ENCODE peak calls at places on chromosomes 4 and X, in six cellular contexts. One of them, this sample, is unnamed.

GRCh38 chrX:76228499-76228898 is 55.6 kb downstream of the PBDC1 start:
- DNase-seq in hepatocyte: no peak
- DNase-seq in brain microvascular endothelial cell: no peak
- DNase-seq in suprapubic skin: no peak
- DNase-seq in pancreas: no peak
- DNase-seq in A549: no peak
- DNase-seq in this sample: no peak

GRCh38 chr4:169024762-169025161 is 14.7 kb upstream of the CBR4 start:
- DNase-seq in suprapubic skin: no peak
- DNase-seq in brain microvascular endothelial cell: peak; percentile 35
- DNase-seq in hepatocyte: peak; percentile 37
- DNase-seq in A549: peak; percentile 21
- DNase-seq in pancreas: no peak
- DNase-seq in this sample: no peak

GRCh38 chrX:81259008-81259713 is 57.3 kb downstream of the SH3BGRL start:
- DNase-seq in brain microvascular endothelial cell: peak; percentile 18
- DNase-seq in hepatocyte: no peak
- DNase-seq in pancreas: no peak
- DNase-seq in suprapubic skin: no peak
- DNase-seq in A549: no peak
- DNase-seq in this sample: no peak

GRCh38 chr4:177441803-177442622 is at the start of gene AGA:
- DNase-seq in suprapubic skin: peak; percentile 98
- DNase-seq in pancreas: peak; percentile 98
- DNase-seq in hepatocyte: peak; percentile 98
- DNase-seq in A549: peak; percentile 85
- DNase-seq in brain microvascular endothelial cell: peak; percentile 91
- DNase-seq in this sample: peak; percentile 98

GRCh38 chr4:150886597-150886996 is 128.5 kb downstream of the LRBA start:
- DNase-seq in A549: no peak
- DNase-seq in suprapubic skin: no peak
- DNase-seq in pancreas: no peak
- DNase-seq in brain microvascular endothelial cell: no peak
- DNase-seq in hepatocyte: no peak
- DNase-seq in this sample: no peak

GRCh38 chr4:71251266-71251665 is 87.6 kb upstream of the SLC4A4 start:
- DNase-seq in A549: no peak
- DNase-seq in pancreas: no peak
- DNase-seq in brain microvascular endothelial cell: no peak
- DNase-seq in hepatocyte: no peak
- DNase-seq in suprapubic skin: no peak
- DNase-seq in this sample: no peak

GRCh38 chr4:25161599-25161960 is 1.3 kb upstream of the SEPSECS start:
- DNase-seq in pancreas: no peak
- DNase-seq in brain microvascular endothelial cell: no peak
- DNase-seq in hepatocyte: peak; percentile 30
- DNase-seq in suprapubic skin: no peak
- DNase-seq in A549: no peak
- DNase-seq in this sample: no peak

GRCh38 chr4:140309124-140309870 is 64.1 kb upstream of the SCOC start:
- DNase-seq in A549: no peak
- DNase-seq in pancreas: no peak
- DNase-seq in hepatocyte: no peak
- DNase-seq in suprapubic skin: no peak
- DNase-seq in brain microvascular endothelial cell: peak; percentile 42
- DNase-seq in this sample: no peak

GRCh38 chrX:82973641-82974040 is 534.4 kb upstream of the POU3F4 start:
- DNase-seq in brain microvascular endothelial cell: no peak
- DNase-seq in hepatocyte: no peak
- DNase-seq in suprapubic skin: no peak
- DNase-seq in pancreas: no peak
- DNase-seq in A549: no peak
- DNase-seq in this sample: no peak

GRCh38 chrX:15816886-15817285 is 26.6 kb downstream of the ZRSR2 start:
- DNase-seq in brain microvascular endothelial cell: no peak
- DNase-seq in A549: no peak
- DNase-seq in hepatocyte: no peak
- DNase-seq in suprapubic skin: no peak
- DNase-seq in pancreas: no peak
- DNase-seq in this sample: no peak

GRCh38 chrX:110558406-110558805 is 199.8 kb downstream of the RTL9 start:
- DNase-seq in hepatocyte: no peak
- DNase-seq in brain microvascular endothelial cell: no peak
- DNase-seq in suprapubic skin: no peak
- DNase-seq in pancreas: peak; percentile 45
- DNase-seq in A549: no peak
- DNase-seq in this sample: no peak

GRCh38 chrX:1941291-1941690 is 326.4 kb downstream of the ASMT start:
- DNase-seq in pancreas: no peak
- DNase-seq in brain microvascular endothelial cell: no peak
- DNase-seq in suprapubic skin: no peak
- DNase-seq in hepatocyte: no peak
- DNase-seq in A549: no peak
- DNase-seq in this sample: no peak

GRCh38 chr4:143207555-143207954 is 22.8 kb downstream of the USP38 start:
- DNase-seq in A549: no peak
- DNase-seq in hepatocyte: peak; percentile 24
- DNase-seq in suprapubic skin: no peak
- DNase-seq in brain microvascular endothelial cell: peak; percentile 12
- DNase-seq in pancreas: no peak
- DNase-seq in this sample: no peak

DNA sequence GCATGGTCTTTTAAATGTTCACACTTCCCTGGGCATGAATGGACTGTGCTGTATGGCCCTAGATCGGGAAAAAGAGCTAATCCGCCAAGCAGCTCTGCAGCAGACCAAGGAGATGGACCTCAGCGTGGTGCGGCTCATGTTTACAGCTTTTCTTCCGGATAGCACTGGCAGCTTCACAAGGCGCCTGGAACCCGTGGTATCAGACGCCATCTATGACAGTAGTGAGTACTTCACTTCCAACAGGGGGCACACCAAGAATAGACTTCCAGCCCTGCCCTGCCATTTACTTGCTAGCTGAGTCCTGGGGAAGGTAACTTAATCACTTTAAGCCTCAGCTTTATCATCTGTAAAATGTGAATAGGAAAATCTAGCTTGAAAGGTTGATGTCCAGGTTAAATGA is 77.7 kb downstream of the NFKB1 start:
- DNase-seq in hepatocyte: peak; percentile 8
- DNase-seq in brain microvascular endothelial cell: no peak
- DNase-seq in suprapubic skin: no peak
- DNase-seq in A549: no peak
- DNase-seq in pancreas: no peak
- DNase-seq in this sample: no peak
- TF ChIP-seq CTCF in hepatocyte: no peak
- TF ChIP-seq CTCF in brain microvascular endothelial cell: peak; percentile 37
- TF ChIP-seq CTCF in suprapubic skin: no peak
- TF ChIP-seq CTCF in A549: no peak
- TF ChIP-seq CTCF in pancreas: no peak
- TF ChIP-seq CTCF in this sample: no peak

GRCh38 chr4:16582526-16582925 is 315.9 kb downstream of the LDB2 start:
- DNase-seq in suprapubic skin: no peak
- DNase-seq in hepatocyte: no peak
- DNase-seq in brain microvascular endothelial cell: no peak
- DNase-seq in A549: no peak
- DNase-seq in pancreas: no peak
- DNase-seq in this sample: no peak
- TF ChIP-seq CTCF in suprapubic skin: no peak
- TF ChIP-seq CTCF in hepatocyte: no peak
- TF ChIP-seq CTCF in brain microvascular endothelial cell: peak; percentile 22
- TF ChIP-seq CTCF in A549: no peak
- TF ChIP-seq CTCF in pancreas: no peak
- TF ChIP-seq CTCF in this sample: no peak

DNA sequence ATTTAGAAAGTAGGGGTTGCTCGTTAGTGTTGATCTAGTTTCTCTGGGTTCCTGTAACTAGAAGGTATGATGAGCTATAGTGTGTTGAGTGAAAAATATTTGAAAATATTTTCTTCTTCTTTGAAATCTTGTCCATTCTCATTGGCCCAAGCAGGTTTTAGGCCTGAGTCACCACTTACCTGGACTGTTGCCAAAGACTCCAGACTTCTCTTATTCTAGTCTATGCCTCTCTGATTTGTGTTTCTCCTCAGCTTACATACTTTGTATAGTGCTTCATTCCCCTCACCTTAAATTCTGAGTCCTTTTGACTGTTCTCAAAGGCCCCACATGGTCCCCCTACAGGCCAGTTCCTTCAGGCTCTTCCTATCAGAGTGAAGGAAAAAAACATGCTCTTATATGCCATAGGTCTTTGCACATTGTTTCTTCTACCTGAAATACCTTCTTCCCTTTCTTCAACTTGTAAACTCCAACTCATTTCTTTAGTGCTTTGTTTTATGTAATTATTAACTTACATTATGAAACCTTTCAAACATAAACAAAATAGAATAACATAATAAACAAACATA is 258.2 kb downstream of the PPP1R2C start:
- DNase-seq in hepatocyte: peak; percentile 43
- DNase-seq in A549: no peak
- DNase-seq in brain microvascular endothelial cell: peak; percentile 67
- DNase-seq in suprapubic skin: no peak
- DNase-seq in pancreas: no peak
- DNase-seq in this sample: no peak
- TF ChIP-seq CTCF in hepatocyte: no peak
- TF ChIP-seq CTCF in A549: no peak
- TF ChIP-seq CTCF in brain microvascular endothelial cell: peak; percentile 26
- TF ChIP-seq CTCF in suprapubic skin: no peak
- TF ChIP-seq CTCF in pancreas: no peak
- TF ChIP-seq CTCF in this sample: no peak

GRCh38 chr4:107826427-107826980 is 1.8 kb downstream of the SGMS2 start:
- DNase-seq in A549: peak; percentile 14
- DNase-seq in hepatocyte: peak; percentile 24
- DNase-seq in suprapubic skin: no peak
- DNase-seq in pancreas: no peak
- DNase-seq in brain microvascular endothelial cell: no peak
- DNase-seq in this sample: no peak
- TF ChIP-seq CTCF in A549: no peak
- TF ChIP-seq CTCF in hepatocyte: no peak
- TF ChIP-seq CTCF in suprapubic skin: no peak
- TF ChIP-seq CTCF in pancreas: no peak
- TF ChIP-seq CTCF in brain microvascular endothelial cell: no peak
- TF ChIP-seq CTCF in this sample: no peak

DNA sequence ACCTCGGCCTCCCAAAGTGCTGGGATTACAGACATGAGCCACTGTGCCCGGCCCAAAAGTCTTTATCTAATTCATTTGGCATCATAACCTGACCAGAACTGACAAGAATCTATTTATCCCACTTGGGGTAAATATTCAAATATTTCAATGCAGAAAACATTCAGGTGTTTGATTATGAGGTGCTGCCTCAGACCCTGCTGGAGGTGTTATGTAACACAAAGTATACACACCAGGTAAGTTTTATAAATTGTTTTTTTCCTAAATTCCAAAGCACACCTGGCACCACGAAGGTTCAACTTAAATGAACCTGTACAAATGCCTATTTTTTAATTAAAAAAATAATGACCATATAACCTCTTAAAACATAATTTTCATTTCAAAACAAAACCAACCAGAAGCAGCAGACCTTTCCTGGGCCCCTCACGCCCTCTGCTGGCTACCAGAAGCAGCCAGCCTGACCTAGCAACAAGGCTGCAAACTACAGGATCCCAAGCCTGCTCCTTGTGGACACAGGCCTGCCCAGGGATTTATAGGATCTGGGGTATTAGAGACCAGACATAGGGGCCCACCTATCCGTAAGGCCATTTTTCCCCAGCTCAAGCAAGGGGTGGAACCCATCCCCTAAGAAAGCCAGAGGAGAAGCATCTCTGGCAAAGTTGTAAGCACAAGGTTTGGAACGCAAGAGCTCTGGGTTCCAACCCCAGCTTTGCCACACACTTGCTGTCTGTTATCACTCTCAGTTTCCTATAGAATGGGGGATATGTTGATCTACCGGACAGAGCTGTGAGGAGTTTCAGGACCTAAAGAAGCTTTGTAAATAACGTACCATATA is 11.7 kb downstream of the OTUD5 start:
- DNase-seq in hepatocyte: peak; percentile 76
- DNase-seq in brain microvascular endothelial cell: peak; percentile 37
- DNase-seq in suprapubic skin: no peak
- DNase-seq in pancreas: peak; percentile 68
- DNase-seq in A549: peak; percentile 62
- DNase-seq in this sample: peak; percentile 82
- TF ChIP-seq CTCF in hepatocyte: peak; percentile 73
- TF ChIP-seq CTCF in brain microvascular endothelial cell: peak; percentile 87
- TF ChIP-seq CTCF in suprapubic skin: peak; percentile 61
- TF ChIP-seq CTCF in pancreas: peak; percentile 66
- TF ChIP-seq CTCF in A549: peak; percentile 78
- TF ChIP-seq CTCF in this sample: peak; percentile 66

GRCh38 chr4:55866290-55866907 is 13.0 kb downstream of the EXOC1 start:
- DNase-seq in A549: no peak
- DNase-seq in hepatocyte: peak; percentile 46
- DNase-seq in brain microvascular endothelial cell: peak; percentile 82
- DNase-seq in suprapubic skin: no peak
- DNase-seq in pancreas: no peak
- DNase-seq in this sample: no peak

GRCh38 chr4:55864577-55865223 is 11.3 kb downstream of the EXOC1 start:
- DNase-seq in hepatocyte: no peak
- DNase-seq in suprapubic skin: no peak
- DNase-seq in pancreas: no peak
- DNase-seq in A549: no peak
- DNase-seq in brain microvascular endothelial cell: no peak
- DNase-seq in this sample: no peak

GRCh38 chr4:55868691-55869090 is 15.2 kb downstream of the EXOC1 start:
- DNase-seq in A549: no peak
- DNase-seq in brain microvascular endothelial cell: no peak
- DNase-seq in suprapubic skin: no peak
- DNase-seq in pancreas: no peak
- DNase-seq in hepatocyte: no peak
- DNase-seq in this sample: no peak

GRCh38 chr4:55865228-55865806 is 11.9 kb downstream of the EXOC1 start:
- DNase-seq in A549: no peak
- DNase-seq in pancreas: no peak
- DNase-seq in suprapubic skin: no peak
- DNase-seq in brain microvascular endothelial cell: peak; percentile 36
- DNase-seq in hepatocyte: no peak
- DNase-seq in this sample: no peak

DNA sequence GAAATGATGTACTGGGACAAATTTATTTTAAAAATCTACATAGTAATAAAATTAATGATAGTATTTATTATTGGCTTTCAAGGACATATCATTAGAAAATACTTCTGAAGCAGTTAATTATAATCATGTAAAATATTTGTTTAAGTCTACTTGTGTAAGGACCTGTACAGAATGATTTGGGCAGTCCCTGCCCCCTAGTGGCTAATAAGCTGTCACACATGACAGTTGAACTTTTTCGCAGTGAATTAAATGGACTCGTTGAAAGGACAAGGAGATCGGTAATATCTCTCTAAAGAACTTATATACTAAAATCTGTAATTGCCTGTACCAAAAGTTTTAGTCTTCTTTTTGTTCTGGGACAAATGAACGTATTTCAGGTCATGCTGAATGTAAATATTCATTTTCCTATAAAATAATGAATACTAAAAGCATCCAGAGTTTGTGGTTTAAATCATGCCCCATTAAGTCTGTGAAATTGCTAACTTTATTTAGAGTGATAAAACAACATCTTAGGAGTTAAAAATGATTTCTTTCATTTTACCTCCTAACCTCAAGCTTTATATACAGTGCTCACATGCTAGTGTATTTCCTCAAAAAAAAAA is 13.6 kb downstream of the EXOC1 start:
- DNase-seq in brain microvascular endothelial cell: peak; percentile 34
- DNase-seq in suprapubic skin: no peak
- DNase-seq in pancreas: no peak
- DNase-seq in hepatocyte: peak; percentile 73
- DNase-seq in A549: peak; percentile 5
- DNase-seq in this sample: peak; percentile 70
- TF ChIP-seq CTCF in brain microvascular endothelial cell: peak; percentile 84
- TF ChIP-seq CTCF in suprapubic skin: peak; percentile 75
- TF ChIP-seq CTCF in pancreas: peak; percentile 72
- TF ChIP-seq CTCF in hepatocyte: peak; percentile 81
- TF ChIP-seq CTCF in A549: peak; percentile 63
- TF ChIP-seq CTCF in this sample: no peak

This sample was measured in Peyer's patch.